ENCODE peak calls at places on chromosomes 1 and 21, in nine cellular contexts. B is GM10248; E is mammary epithelial cell; K is cardiac fibroblast; O is AG04449; W is heart left ventricle; T is stimulated activated CD8-positive, alpha-beta memory T cell treated with anti-CD3 and anti-CD28 coated beads, Interleukin-7, amount 100 ng/mL, for 1 hour; Z is AG08395; M is GM23338. G is an unnamed sample.
A peak's percentile ranks its signal among the peaks of the same experiment; 100 is the strongest.

GRCh38 chr1:36715797-36716196 is 233.1 kb upstream of the CSF3R start:
- DNase-seq in B (no peak), E (no peak), K (no peak), O (no peak), W (no peak), T (no peak), Z (no peak), M (no peak), G (no peak)

GRCh38 chr1:7644906-7645750 is 126.0 kb upstream of the VAMP3 start:
- DNase-seq in B (no peak), E (peak; percentile 9), K (no peak), O (no peak), W (peak; percentile 72), T (no peak), Z (peak; percentile 43), M (no peak), G (peak; percentile 93)

GRCh38 chr1:230292739-230293720 is 133.1 kb downstream of the PGBD5 start:
- DNase-seq in B (no peak), E (peak; percentile 24), K (no peak), O (no peak), W (no peak), T (no peak), Z (no peak), M (no peak), G (peak; percentile 93)

GRCh38 chr1:228082975-228083870 is 715 bp downstream of the ARF1 start:
- DNase-seq in B (peak; percentile 46), E (no peak), K (peak; percentile 43), O (no peak), W (peak; percentile 82), T (no peak), Z (no peak), M (peak; percentile 40), G (peak; percentile 44)

GRCh38 chr1:183989078-183989577 is 48.4 kb downstream of the COLGALT2 start:
- DNase-seq in B (peak; percentile 68), E (peak; percentile 73), K (peak; percentile 85), O (peak; percentile 55), W (peak; percentile 39), T (no peak), Z (peak; percentile 85), M (no peak), G (peak; percentile 63)

GRCh38 chr1:18636762-18637552 is 6.3 kb downstream of the PAX7 start:
- DNase-seq in B (no peak), E (no peak), K (no peak), O (no peak), W (no peak), T (no peak), Z (no peak), M (peak; percentile 70), G (no peak)

GRCh38 chr1:174568551-174568950 is 120.8 kb downstream of the GPR52 start:
- DNase-seq in B (no peak), E (no peak), K (no peak), O (no peak), W (no peak), T (no peak), Z (no peak), M (no peak), G (no peak)

GRCh38 chr1:76687324-76688018 is 179.8 kb upstream of the ST6GALNAC5 start:
- DNase-seq in B (no peak), E (peak; percentile 2), K (no peak), O (no peak), W (no peak), T (no peak), Z (no peak), M (no peak), G (no peak)

GRCh38 chr1:113811353-113811887 is 856 bp downstream of the RSBN1 start:
- DNase-seq in B (no peak), E (peak; percentile 51), K (peak; percentile 46), O (no peak), W (peak; percentile 47), T (peak; percentile 8), Z (peak; percentile 14), M (peak; percentile 57), G (peak; percentile 45)

GRCh38 chr21:36282568-36283230 is 37.3 kb upstream of the MORC3 start:
- DNase-seq in B (no peak), E (peak; percentile 21), K (peak; percentile 29), O (no peak), W (no peak), T (no peak), Z (no peak), M (no peak), G (no peak)